ENCODE peak calls at places on chromosomes 12 and 14, in five cellular contexts. One of them, this sample, is unnamed.

GRCh38 chr14:93925374-93925895 is 1.7 kb upstream of the FAM181A start:
- DNase-seq in adrenal gland: no peak
- DNase-seq in IMR-90: no peak
- DNase-seq in tibial artery: no peak
- DNase-seq in A549: no peak
- DNase-seq in this sample: no peak

GRCh38 chr12:67068204-67068731 is 200.9 kb upstream of the CAND1 start:
- DNase-seq in adrenal gland: no peak
- DNase-seq in IMR-90: no peak
- DNase-seq in tibial artery: no peak
- DNase-seq in A549: peak
- DNase-seq in this sample: no peak

GRCh38 chr12:19239616-19240234 is 110.2 kb downstream of the PLEKHA5 start:
- DNase-seq in IMR-90: peak
- DNase-seq in tibial artery: no peak
- DNase-seq in adrenal gland: no peak
- DNase-seq in A549: no peak
- DNase-seq in this sample: no peak

GRCh38 chr12:6791931-6792520 is 2.7 kb downstream of the CD4 start:
- DNase-seq in IMR-90: no peak
- DNase-seq in A549: no peak
- DNase-seq in tibial artery: no peak
- DNase-seq in adrenal gland: no peak
- DNase-seq in this sample: no peak

GRCh38 chr12:86158956-86159355 is 97.2 kb downstream of the MGAT4C start:
- DNase-seq in IMR-90: peak
- DNase-seq in adrenal gland: no peak
- DNase-seq in tibial artery: no peak
- DNase-seq in A549: no peak
- DNase-seq in this sample: no peak

GRCh38 chr12:39620664-39621658 is 1.4 kb upstream of the ABCD2 start:
- DNase-seq in adrenal gland: no peak
- DNase-seq in A549: no peak
- DNase-seq in tibial artery: no peak
- DNase-seq in IMR-90: no peak
- DNase-seq in this sample: no peak

GRCh38 chr12:46214668-46215429 is 54.0 kb downstream of the SLC38A1 start:
- DNase-seq in adrenal gland: peak
- DNase-seq in A549: no peak
- DNase-seq in tibial artery: no peak
- DNase-seq in IMR-90: peak
- DNase-seq in this sample: no peak

GRCh38 chr12:77204055-77204454 is 138.7 kb upstream of the E2F7 start:
- DNase-seq in adrenal gland: no peak
- DNase-seq in tibial artery: no peak
- DNase-seq in IMR-90: peak
- DNase-seq in A549: no peak
- DNase-seq in this sample: no peak

GRCh38 chr14:44154889-44155288 is 352.2 kb downstream of the FSCB start:
- DNase-seq in adrenal gland: no peak
- DNase-seq in A549: no peak
- DNase-seq in IMR-90: no peak
- DNase-seq in tibial artery: no peak
- DNase-seq in this sample: no peak

GRCh38 chr12:92624236-92624635 is 78.6 kb upstream of the PLEKHG7 start:
- DNase-seq in IMR-90: peak
- DNase-seq in tibial artery: no peak
- DNase-seq in A549: peak
- DNase-seq in adrenal gland: no peak
- DNase-seq in this sample: no peak

GRCh38 chr14:100604709-100605108 is 17.5 kb upstream of the BEGAIN start:
- DNase-seq in tibial artery: peak
- DNase-seq in A549: no peak
- DNase-seq in adrenal gland: no peak
- DNase-seq in IMR-90: no peak
- DNase-seq in this sample: peak

GRCh38 chr12:87756111-87756510 is 273.1 kb downstream of the C12orf50 start:
- DNase-seq in A549: peak
- DNase-seq in tibial artery: no peak
- DNase-seq in IMR-90: peak
- DNase-seq in adrenal gland: no peak
- DNase-seq in this sample: no peak

GRCh38 chr14:35250319-35250718 is 41.9 kb upstream of the PSMA6 start:
- DNase-seq in tibial artery: no peak
- DNase-seq in IMR-90: no peak
- DNase-seq in adrenal gland: no peak
- DNase-seq in A549: no peak
- DNase-seq in this sample: no peak

GRCh38 chr14:75968461-75968860 is 13.3 kb downstream of the TGFB3 start:
- DNase-seq in adrenal gland: no peak
- DNase-seq in A549: no peak
- DNase-seq in tibial artery: peak
- DNase-seq in IMR-90: no peak
- DNase-seq in this sample: peak

GRCh38 chr12:68890701-68891113 is 42.3 kb downstream of the CPM start:
- DNase-seq in IMR-90: no peak
- DNase-seq in tibial artery: no peak
- DNase-seq in adrenal gland: no peak
- DNase-seq in A549: no peak
- DNase-seq in this sample: no peak

GRCh38 chr14:103066399-103066798 is 9.1 kb upstream of the CDC42BPB start:
- DNase-seq in tibial artery: no peak
- DNase-seq in IMR-90: no peak
- DNase-seq in A549: no peak
- DNase-seq in adrenal gland: peak
- DNase-seq in this sample: peak

GRCh38 chr14:23154876-23155587 is 28.4 kb downstream of the SLC7A8 start:
- DNase-seq in A549: peak
- DNase-seq in adrenal gland: peak
- DNase-seq in IMR-90: peak
- DNase-seq in tibial artery: peak
- DNase-seq in this sample: peak

GRCh38 chr12:109126781-109127180 is 10.4 kb downstream of the ACACB start:
- DNase-seq in IMR-90: peak
- DNase-seq in adrenal gland: no peak
- DNase-seq in tibial artery: peak
- DNase-seq in A549: no peak
- DNase-seq in this sample: no peak

GRCh38 chr12:64461634-64462414 is 9.9 kb downstream of the TBK1 start:
- DNase-seq in A549: no peak
- DNase-seq in IMR-90: peak
- DNase-seq in tibial artery: no peak
- DNase-seq in adrenal gland: no peak
- DNase-seq in this sample: no peak

GRCh38 chr12:3315201-3315661 is 175.8 kb upstream of the PRMT8 start:
- DNase-seq in tibial artery: no peak
- DNase-seq in A549: no peak
- DNase-seq in adrenal gland: peak
- DNase-seq in IMR-90: peak
- DNase-seq in this sample: peak

GRCh38 chr14:91284791-91285548 is 40.5 kb upstream of the GPR68 start:
- DNase-seq in adrenal gland: peak
- DNase-seq in tibial artery: no peak
- DNase-seq in A549: no peak
- DNase-seq in IMR-90: no peak
- DNase-seq in this sample: no peak

GRCh38 chr12:32921397-32921796 is 24.8 kb upstream of the PKP2 start:
- DNase-seq in IMR-90: no peak
- DNase-seq in tibial artery: no peak
- DNase-seq in adrenal gland: no peak
- DNase-seq in A549: peak
- DNase-seq in this sample: no peak

GRCh38 chr14:64709126-64709525 is 4.9 kb downstream of the PLEKHG3 start:
- DNase-seq in IMR-90: no peak
- DNase-seq in tibial artery: peak
- DNase-seq in A549: no peak
- DNase-seq in adrenal gland: no peak
- DNase-seq in this sample: no peak

GRCh38 chr12:67592228-67593011 is 56.1 kb upstream of the DYRK2 start:
- DNase-seq in A549: peak
- DNase-seq in tibial artery: no peak
- DNase-seq in IMR-90: peak
- DNase-seq in adrenal gland: no peak
- DNase-seq in this sample: no peak

GRCh38 chr12:58750484-58750883 is 169.8 kb downstream of the LRIG3 start:
- DNase-seq in IMR-90: peak
- DNase-seq in tibial artery: no peak
- DNase-seq in adrenal gland: no peak
- DNase-seq in A549: peak
- DNase-seq in this sample: no peak

GRCh38 chr12:113239288-113239771 is 18.1 kb downstream of the TPCN1 start:
- DNase-seq in IMR-90: no peak
- DNase-seq in adrenal gland: peak
- DNase-seq in tibial artery: peak
- DNase-seq in A549: no peak
- DNase-seq in this sample: no peak

GRCh38 chr12:113241191-113242017 is 20.1 kb downstream of the TPCN1 start:
- DNase-seq in A549: peak
- DNase-seq in IMR-90: peak
- DNase-seq in tibial artery: no peak
- DNase-seq in adrenal gland: no peak
- DNase-seq in this sample: no peak

GRCh38 chr12:113238309-113238708 is 17.0 kb downstream of the TPCN1 start:
- DNase-seq in A549: no peak
- DNase-seq in adrenal gland: peak
- DNase-seq in tibial artery: no peak
- DNase-seq in IMR-90: no peak
- DNase-seq in this sample: no peak

GRCh38 chr12:113240395-113240794 is 19.1 kb downstream of the TPCN1 start:
- DNase-seq in adrenal gland: no peak
- DNase-seq in tibial artery: no peak
- DNase-seq in A549: no peak
- DNase-seq in IMR-90: no peak
- DNase-seq in this sample: no peak

GRCh38 chr12:113239811-113240331 is 18.6 kb downstream of the TPCN1 start:
- DNase-seq in IMR-90: no peak
- DNase-seq in adrenal gland: peak
- DNase-seq in A549: no peak
- DNase-seq in tibial artery: peak
- DNase-seq in this sample: peak
- H3K27ac ChIP-seq in IMR-90: no peak
- H3K27ac ChIP-seq in adrenal gland: peak
- H3K27ac ChIP-seq in A549: no peak
- H3K27ac ChIP-seq in tibial artery: peak
- H3K27ac ChIP-seq in this sample: peak

GRCh38 chr14:66509874-66510273 is 1.9 kb downstream of the GPHN start:
- DNase-seq in IMR-90: no peak
- DNase-seq in A549: no peak
- DNase-seq in adrenal gland: no peak
- DNase-seq in tibial artery: no peak
- DNase-seq in this sample: no peak

GRCh38 chr14:66508547-66508845 is 549 bp downstream of the GPHN start:
- DNase-seq in tibial artery: no peak
- DNase-seq in IMR-90: no peak
- DNase-seq in A549: no peak
- DNase-seq in adrenal gland: no peak
- DNase-seq in this sample: no peak

GRCh38 chr14:66507181-66507721 is 696 bp upstream of the GPHN start:
- DNase-seq in IMR-90: no peak
- DNase-seq in A549: no peak
- DNase-seq in tibial artery: no peak
- DNase-seq in adrenal gland: no peak
- DNase-seq in this sample: no peak

GRCh38 chr14:66508846-66509621 is 1.1 kb downstream of the GPHN start:
- DNase-seq in adrenal gland: peak
- DNase-seq in IMR-90: peak
- DNase-seq in tibial artery: peak
- DNase-seq in A549: peak
- DNase-seq in this sample: peak

GRCh38 chr14:66507722-66508546 is at the start of gene GPHN:
- DNase-seq in tibial artery: peak
- DNase-seq in A549: peak
- DNase-seq in IMR-90: peak
- DNase-seq in adrenal gland: peak
- DNase-seq in this sample: peak
- TF ChIP-seq CTCF in tibial artery: peak
- TF ChIP-seq CTCF in A549: no peak
- TF ChIP-seq CTCF in IMR-90: peak
- TF ChIP-seq CTCF in adrenal gland: no peak
- TF ChIP-seq CTCF in this sample: peak

GRCh38 chr12:111991946-111992345 is 21.0 kb downstream of the TMEM116 start:
- DNase-seq in IMR-90: peak
- DNase-seq in tibial artery: no peak
- DNase-seq in adrenal gland: no peak
- DNase-seq in A549: no peak
- DNase-seq in this sample: no peak

GRCh38 chr12:111995782-111996480 is 17.0 kb downstream of the TMEM116 start:
- DNase-seq in adrenal gland: no peak
- DNase-seq in tibial artery: no peak
- DNase-seq in IMR-90: no peak
- DNase-seq in A549: no peak
- DNase-seq in this sample: no peak

GRCh38 chr12:111992464-111992863 is 20.5 kb downstream of the TMEM116 start:
- DNase-seq in tibial artery: no peak
- DNase-seq in A549: no peak
- DNase-seq in adrenal gland: no peak
- DNase-seq in IMR-90: no peak
- DNase-seq in this sample: no peak

GRCh38 chr12:111993290-111994150 is 19.4 kb downstream of the TMEM116 start:
- DNase-seq in adrenal gland: no peak
- DNase-seq in tibial artery: no peak
- DNase-seq in IMR-90: no peak
- DNase-seq in A549: no peak
- DNase-seq in this sample: no peak

DNA sequence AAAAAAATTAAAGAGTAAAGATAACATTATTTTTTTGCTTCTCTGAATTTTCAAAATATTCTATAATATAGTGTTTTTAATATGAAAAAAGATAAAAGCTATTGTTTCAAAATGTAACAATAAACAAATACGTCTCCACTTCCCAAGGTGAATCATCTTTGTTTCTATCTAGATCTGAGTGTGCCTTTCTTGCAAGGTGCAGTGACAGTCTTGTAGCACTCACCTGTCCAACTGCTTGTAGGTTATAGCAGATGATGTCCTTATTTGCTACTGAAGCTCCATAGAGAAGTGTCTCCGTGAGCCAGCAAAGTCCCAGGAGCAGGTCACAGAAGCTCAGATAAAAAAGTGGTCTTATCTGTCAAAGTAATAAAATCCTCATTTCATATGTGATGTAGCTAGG is 21.4 kb downstream of the TMEM116 start:
- DNase-seq in tibial artery: no peak
- DNase-seq in IMR-90: no peak
- DNase-seq in A549: no peak
- DNase-seq in adrenal gland: no peak
- DNase-seq in this sample: no peak
- H3K27ac ChIP-seq in tibial artery: no peak
- H3K27ac ChIP-seq in IMR-90: no peak
- H3K27ac ChIP-seq in A549: no peak
- H3K27ac ChIP-seq in adrenal gland: no peak
- H3K27ac ChIP-seq in this sample: no peak

DNA sequence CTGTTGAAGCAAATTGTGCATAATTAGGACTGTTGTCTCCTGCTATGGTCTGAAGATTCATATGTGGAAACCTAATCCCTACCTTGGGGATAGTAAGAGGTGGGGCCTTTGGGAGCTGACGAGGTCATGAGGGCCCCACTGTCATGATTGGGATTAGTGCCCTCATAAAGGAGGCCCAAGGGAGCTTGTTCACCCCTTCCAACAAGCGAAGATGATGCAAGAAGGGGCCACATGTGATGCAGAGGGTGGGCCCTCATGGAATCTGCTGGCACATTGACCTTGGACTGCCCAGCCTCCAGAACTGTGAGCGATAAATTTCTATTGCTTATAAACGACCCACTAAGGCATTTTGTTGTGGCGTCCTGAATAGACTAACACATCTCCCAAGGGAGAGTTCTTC is 95.3 kb downstream of the AACS start:
- DNase-seq in IMR-90: no peak
- DNase-seq in tibial artery: no peak
- DNase-seq in A549: no peak
- DNase-seq in adrenal gland: no peak
- DNase-seq in this sample: no peak
- TF ChIP-seq CTCF in IMR-90: no peak
- TF ChIP-seq CTCF in tibial artery: no peak
- TF ChIP-seq CTCF in A549: no peak
- TF ChIP-seq CTCF in adrenal gland: no peak
- TF ChIP-seq CTCF in this sample: no peak

This sample was measured in ovary.